ENCODE peak calls at places on chromosomes 2 and 18, in five cellular contexts. A is foreskin fibroblast, Z is GM13976, I is HCEC 1CT, X is activated T-helper 1 cell treated with Interleukin-2 at 50 U/mL for 16 hours. H is an unnamed sample.

GRCh38 chr2:50178050-50178449 is 853.9 kb downstream of the NRXN1 start:
- DNase-seq in A (no peak), Z (no peak), I (no peak), X (no peak), H (no peak)

GRCh38 chr2:5322414-5322813 is 369.8 kb upstream of the SOX11 start:
- DNase-seq in A (no peak), Z (no peak), I (no peak), X (no peak), H (no peak)

GRCh38 chr18:50819027-50819726 is 639 bp downstream of the MRO start:
- DNase-seq in A (peak; percentile 28), Z (no peak), I (no peak), X (no peak), H (no peak)

GRCh38 chr2:82182270-82182669 is 1877.7 kb upstream of the LRRTM1 start:
- DNase-seq in A (no peak), Z (no peak), I (no peak), X (no peak), H (no peak)

GRCh38 chr2:72033636-72034035 is 114.0 kb downstream of the CYP26B1 start:
- DNase-seq in A (no peak), Z (peak; percentile 10), I (no peak), X (no peak), H (no peak)

GRCh38 chr2:179720173-179720772 is 141.1 kb downstream of the ZNF385B start:
- DNase-seq in A (no peak), Z (no peak), I (no peak), X (no peak), H (no peak)

GRCh38 chr18:32669549-32670165 is 103.2 kb downstream of the KLHL14 start:
- DNase-seq in A (no peak), Z (no peak), I (no peak), X (no peak), H (no peak)

GRCh38 chr2:30336978-30337841 is 105.9 kb downstream of the LBH start:
- DNase-seq in A (no peak), Z (peak; percentile 85), I (no peak), X (peak; percentile 25), H (no peak)

GRCh38 chr2:218895326-218895725 is 14.7 kb downstream of the WNT10A start:
- DNase-seq in A (no peak), Z (no peak), I (no peak), X (no peak), H (no peak)